ENCODE peak calls at places on chromosomes 6 and 20, in ten cellular contexts. V is NCI-H1092; O is ureter; E is cardiac fibroblast; H is EL; C is stimulated activated naive CD4-positive, alpha-beta T cell; Y is T-cell; F is lower leg skin; T is heart right ventricle; M is GM12878. J is an unnamed sample.

GRCh38 chr20:16368645-16369292 is 204.5 kb downstream of the KIF16B start:
- DNase-seq in V (no peak), O (no peak), E (no peak), H (peak), C (no peak), Y (no peak), F (no peak), T (no peak), M (no peak), J (peak)

GRCh38 chr6:150027806-150028565 is 2.7 kb upstream of the RAET1L start:
- DNase-seq in V (no peak), O (no peak), E (no peak), H (no peak), C (no peak), Y (no peak), F (no peak), T (no peak), M (no peak), J (no peak)

GRCh38 chr6:24929255-24929654 is 6.5 kb downstream of the RIPOR2 start:
- DNase-seq in V (no peak), O (no peak), E (no peak), H (no peak), C (no peak), Y (no peak), F (no peak), T (no peak), M (no peak), J (no peak)

GRCh38 chr6:53349209-53349693 is 501 bp upstream of the ELOVL5 start:
- DNase-seq in V (no peak), O (no peak), E (no peak), H (no peak), C (no peak), Y (no peak), F (no peak), T (no peak), M (no peak), J (no peak)

GRCh38 chr6:131635384-131636340 is 1.4 kb upstream of the ENPP3 start:
- DNase-seq in V (no peak), O (no peak), E (no peak), H (no peak), C (no peak), Y (no peak), F (no peak), T (no peak), M (no peak), J (no peak)

GRCh38 chr6:92930212-92930611 is 489.1 kb downstream of the EPHA7 start:
- DNase-seq in V (no peak), O (no peak), E (no peak), H (no peak), C (no peak), Y (no peak), F (no peak), T (no peak), M (no peak), J (no peak)

GRCh38 chr6:130676077-130676772 is 151.0 kb upstream of the SMLR1 start:
- DNase-seq in V (peak), O (no peak), E (no peak), H (no peak), C (no peak), Y (no peak), F (no peak), T (peak), M (no peak), J (peak)

GRCh38 chr6:41505084-41506049 is 40.8 kb upstream of the FOXP4 start:
- DNase-seq in V (no peak), O (peak), E (peak), H (peak), C (no peak), Y (no peak), F (peak), T (peak), M (no peak), J (peak)

GRCh38 chr20:60752741-60753420 is 499.2 kb upstream of the CDH4 start:
- DNase-seq in V (no peak), O (no peak), E (no peak), H (no peak), C (no peak), Y (no peak), F (no peak), T (no peak), M (no peak), J (no peak)

GRCh38 chr6:33329058-33329457 is 11.5 kb upstream of the ZBTB22 start:
- DNase-seq in V (no peak), O (no peak), E (no peak), H (peak), C (no peak), Y (no peak), F (no peak), T (no peak), M (no peak), J (no peak)

GRCh38 chr20:37994512-37994911 is 38.7 kb downstream of the TTI1 start:
- DNase-seq in V (no peak), O (no peak), E (peak), H (peak), C (no peak), Y (no peak), F (no peak), T (no peak), M (no peak), J (peak)

GRCh38 chr6:117818449-117818848 is 88.6 kb upstream of the SLC35F1 start:
- DNase-seq in V (no peak), O (no peak), E (no peak), H (no peak), C (no peak), Y (no peak), F (no peak), T (no peak), M (no peak), J (no peak)

GRCh38 chr6:133380047-133380446 is 138.9 kb downstream of the EYA4 start:
- DNase-seq in V (no peak), O (no peak), E (no peak), H (no peak), C (no peak), Y (no peak), F (no peak), T (no peak), M (no peak), J (no peak)

GRCh38 chr20:10131612-10132345 is 86.9 kb upstream of the SNAP25 start:
- DNase-seq in V (peak), O (peak), E (peak), H (peak), C (no peak), Y (no peak), F (no peak), T (peak), M (no peak), J (peak)

GRCh38 chr6:89313006-89313405 is 2.1 kb downstream of the GABRR2 start:
- DNase-seq in V (no peak), O (no peak), E (peak), H (peak), C (no peak), Y (no peak), F (peak), T (peak), M (no peak), J (peak)

GRCh38 chr20:62007127-62007647 is 58.5 kb downstream of the TAF4 start:
- DNase-seq in V (no peak), O (no peak), E (no peak), H (no peak), C (no peak), Y (no peak), F (no peak), T (no peak), M (no peak), J (no peak)

GRCh38 chr20:45433316-45433715 is 17.4 kb downstream of the PIGT start:
- DNase-seq in V (no peak), O (no peak), E (peak), H (peak), C (no peak), Y (no peak), F (no peak), T (peak), M (no peak), J (peak)

GRCh38 chr6:125114248-125114858 is 39.2 kb upstream of the TPD52L1 start:
- DNase-seq in V (peak), O (no peak), E (peak), H (peak), C (peak), Y (peak), F (peak), T (peak), M (no peak), J (peak)